ENCODE peak calls at places on chromosome 16, in seven cellular contexts. J, M, P, U, E, G and Y are unnamed samples.
A peak's percentile ranks its signal among the peaks of the same experiment; 100 is the strongest.

GRCh38 chr16:53822936-53823529 is 119.1 kb downstream of the FTO start:
- DNase-seq in J (no peak), M (no peak), P (no peak), U (no peak), E (no peak), G (no peak), Y (no peak)

GRCh38 chr16:16887193-16887592 is 508.3 kb downstream of the NPIPA7 start:
- DNase-seq in J (no peak), M (no peak), P (no peak), U (no peak), E (no peak), G (no peak), Y (no peak)

GRCh38 chr16:1486551-1487390 is 2.0 kb downstream of the PTX4 start:
- DNase-seq in J (no peak), M (no peak), P (no peak), U (no peak), E (no peak), G (no peak), Y (no peak)

GRCh38 chr16:85285681-85286065 is 173.4 kb upstream of the CIBAR2 start:
- DNase-seq in J (no peak), M (no peak), P (no peak), U (no peak), E (peak; percentile 12), G (no peak), Y (no peak)

GRCh38 chr16:53789159-53789558 is 85.2 kb downstream of the FTO start:
- DNase-seq in J (no peak), M (no peak), P (no peak), U (no peak), E (peak; percentile 75), G (no peak), Y (no peak)

GRCh38 chr16:12673466-12673865 is 130.2 kb downstream of the CPPED1 start:
- DNase-seq in J (no peak), M (no peak), P (no peak), U (no peak), E (no peak), G (no peak), Y (no peak)

GRCh38 chr16:87534030-87534653 is 41.3 kb upstream of the ZCCHC14 start:
- DNase-seq in J (no peak), M (no peak), P (no peak), U (no peak), E (no peak), G (no peak), Y (no peak)

GRCh38 chr16:27903046-27903655 is 160.4 kb downstream of the GSG1L start:
- DNase-seq in J (no peak), M (peak; percentile 56), P (no peak), U (no peak), E (no peak), G (no peak), Y (no peak)

GRCh38 chr16:71672125-71672524 is 46.1 kb downstream of the MARVELD3 start:
- DNase-seq in J (no peak), M (no peak), P (no peak), U (no peak), E (no peak), G (no peak), Y (no peak)

GRCh38 chr16:29877266-29877961 is 14.4 kb upstream of the CDIPT start:
- DNase-seq in J (no peak), M (no peak), P (no peak), U (no peak), E (peak; percentile 17), G (no peak), Y (peak; percentile 28)

GRCh38 chr16:58411736-58412614 is 19.7 kb downstream of the GINS3 start:
- DNase-seq in J (no peak), M (no peak), P (no peak), U (no peak), E (no peak), G (no peak), Y (no peak)

GRCh38 chr16:3907586-3907985 is 27.1 kb upstream of the CREBBP start:
- DNase-seq in J (no peak), M (peak; percentile 20), P (no peak), U (no peak), E (no peak), G (no peak), Y (no peak)

GRCh38 chr16:67023689-67024088 is 5.3 kb upstream of the CBFB start:
- DNase-seq in J (no peak), M (no peak), P (no peak), U (no peak), E (no peak), G (no peak), Y (no peak)

GRCh38 chr16:82699262-82699661 is 72.5 kb downstream of the CDH13 start:
- DNase-seq in J (no peak), M (no peak), P (no peak), U (no peak), E (no peak), G (no peak), Y (no peak)

GRCh38 chr16:1809281-1809801 is 15.8 kb upstream of the IGFALS start:
- DNase-seq in J (no peak), M (no peak), P (no peak), U (no peak), E (no peak), G (no peak), Y (no peak)

GRCh38 chr16:51243836-51244483 is 92.9 kb upstream of the SALL1 start:
- DNase-seq in J (peak; percentile 54), M (no peak), P (no peak), U (no peak), E (no peak), G (no peak), Y (no peak)

GRCh38 chr16:13306153-13306552 is 404.8 kb downstream of the SHISA9 start:
- DNase-seq in J (no peak), M (no peak), P (no peak), U (no peak), E (no peak), G (no peak), Y (no peak)

GRCh38 chr16:15403392-15403995 is 7.9 kb downstream of the MPV17L start:
- DNase-seq in J (no peak), M (no peak), P (no peak), U (no peak), E (no peak), G (no peak), Y (no peak)

GRCh38 chr16:85557083-85557975 is 55.8 kb upstream of the GSE1 start:
- DNase-seq in J (peak; percentile 43), M (peak; percentile 89), P (no peak), U (no peak), E (no peak), G (peak; percentile 78), Y (peak; percentile 22)

GRCh38 chr16:69932228-69932627 is 18.9 kb upstream of the CLEC18A start:
- DNase-seq in J (no peak), M (no peak), P (no peak), U (no peak), E (no peak), G (no peak), Y (no peak)

GRCh38 chr16:69931631-69932030 is 19.5 kb upstream of the CLEC18A start:
- DNase-seq in J (no peak), M (peak; percentile 56), P (no peak), U (no peak), E (no peak), G (no peak), Y (no peak)

GRCh38 chr16:69934751-69935150 is 16.4 kb upstream of the CLEC18A start:
- DNase-seq in J (no peak), M (peak; percentile 42), P (no peak), U (no peak), E (no peak), G (no peak), Y (no peak)

GRCh38 chr16:69934044-69934443 is 17.1 kb upstream of the CLEC18A start:
- DNase-seq in J (no peak), M (peak; percentile 29), P (no peak), U (no peak), E (no peak), G (no peak), Y (no peak)

DNA sequence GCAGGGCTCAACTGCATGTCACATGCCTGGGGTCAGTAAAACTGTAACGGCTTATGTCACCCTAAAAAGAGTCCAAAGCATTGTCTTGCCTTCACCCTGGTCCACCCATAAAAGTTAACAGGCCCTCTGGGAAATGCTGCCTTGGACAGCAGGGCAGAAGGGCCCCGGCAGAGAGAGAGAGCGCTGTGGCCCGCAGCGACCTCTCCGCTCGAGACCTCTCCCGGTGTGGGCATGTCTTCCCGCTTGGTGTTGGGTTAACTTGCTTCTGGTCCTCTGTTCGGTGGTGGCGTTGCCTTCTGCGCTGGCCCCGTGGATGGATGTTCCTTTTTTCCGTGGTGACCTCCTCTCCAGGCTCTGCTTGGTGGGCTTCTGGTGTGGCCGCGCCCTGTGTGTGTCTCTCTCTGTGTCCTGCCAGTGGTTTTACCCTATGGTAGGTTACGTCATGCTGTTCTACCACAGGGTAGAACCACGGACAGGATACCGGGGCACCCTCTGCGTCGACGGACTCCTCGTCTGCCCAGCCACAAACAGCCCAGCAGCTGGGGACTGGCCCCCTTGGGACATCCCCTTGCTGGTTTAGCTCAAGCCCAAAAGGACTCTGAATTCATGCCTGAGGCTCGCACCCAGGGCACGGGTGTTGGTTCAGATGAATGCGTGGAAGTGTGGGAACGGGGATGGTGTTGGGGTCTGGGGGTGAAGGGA is 18.3 kb upstream of the CLEC18A start:
- DNase-seq in J (no peak), M (peak; percentile 40), P (no peak), U (no peak), E (no peak), G (peak; percentile 65), Y (no peak)
- H3K36me3 ChIP-seq in J (no peaks in the 10 kb centered on the region), M (peaks cover 100% of the 10 kb centered on the region), P (peaks cover 53% of the 10 kb centered on the region), U (peaks cover 14% of the 10 kb centered on the region), E (peaks cover 31% of the 10 kb centered on the region), G (peaks cover 84% of the 10 kb centered on the region), Y (peaks cover 77% of the 10 kb centered on the region)

DNA sequence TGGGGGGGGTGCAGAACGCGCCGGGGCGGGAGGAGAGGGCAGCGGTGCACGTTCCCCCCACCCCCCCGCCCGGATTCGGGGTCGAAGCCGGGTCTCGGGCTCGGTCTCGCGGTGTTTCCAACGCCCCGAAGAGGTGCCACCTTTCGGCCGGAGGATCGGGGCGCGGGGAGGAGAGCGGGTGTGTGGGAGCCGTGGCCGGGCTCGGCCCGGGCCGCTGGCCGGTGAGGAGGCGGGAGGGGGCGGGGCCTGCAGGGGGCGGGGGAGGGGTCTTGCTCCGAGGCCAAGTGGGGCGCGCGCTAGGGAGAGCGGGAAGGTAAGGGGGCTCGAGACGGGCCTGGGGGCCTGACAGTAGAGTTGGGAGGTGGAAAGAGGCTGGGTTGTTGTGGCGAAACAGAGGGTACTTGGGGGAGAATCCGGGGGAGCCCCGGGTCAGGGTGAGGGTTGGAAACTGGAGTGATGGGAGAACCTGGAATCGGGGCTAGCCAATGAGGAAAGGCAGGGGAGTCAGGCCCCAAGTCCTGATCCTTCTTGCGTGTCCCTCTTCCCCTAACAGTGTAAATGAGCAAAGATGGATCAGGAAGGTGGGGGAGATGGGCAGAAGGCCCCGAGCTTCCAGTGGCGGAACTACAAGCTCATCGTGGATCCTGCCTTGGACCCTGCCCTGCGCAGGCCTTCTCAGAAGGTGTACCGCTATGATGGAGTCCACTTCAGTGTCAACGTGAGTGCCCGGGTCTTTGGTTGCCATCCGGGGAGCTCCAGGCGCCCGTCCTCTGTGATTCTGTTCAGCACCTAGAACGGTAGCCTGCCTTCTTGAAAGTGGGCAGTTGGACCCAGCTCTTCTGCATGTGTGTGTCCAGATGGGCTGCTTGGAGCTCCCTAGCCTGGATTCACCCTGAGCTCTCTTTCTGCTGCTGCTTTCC is 870 bp downstream of the SETD1A start:
- DNase-seq in J (peak; percentile 49), M (peak; percentile 91), P (peak; percentile 70), U (no peak), E (peak; percentile 59), G (no peak), Y (no peak)
- H3K27ac ChIP-seq in J (peak overlapping the region; percentile 94), M (peak overlapping the region; percentile 98), P (peak overlapping the region; percentile 99), U (peak overlapping the region; percentile 97), E (peak overlapping the region; percentile 69), G (peak overlapping the region; percentile 91), Y (peak overlapping the region; percentile 98)

GRCh38 chr16:22927306-22927705 is 113.3 kb downstream of the HS3ST2 start:
- DNase-seq in J (no peak), M (no peak), P (no peak), U (no peak), E (no peak), G (no peak), Y (no peak)
- H3K36me3 ChIP-seq in J (no peaks in the 10 kb centered on the region), M (no peaks in the 10 kb centered on the region), P (no peaks in the 10 kb centered on the region), U (no peaks in the 10 kb centered on the region), E (no peaks in the 10 kb centered on the region), G (no peaks in the 10 kb centered on the region), Y (no peaks in the 10 kb centered on the region)

GRCh38 chr16:89288966-89289365 is 71.5 kb downstream of the ZNF778 start:
- DNase-seq in J (no peak), M (no peak), P (no peak), U (no peak), E (no peak), G (no peak), Y (no peak)
- H3K27ac ChIP-seq in J (no peak overlapping the region), M (no peak overlapping the region), P (no peak overlapping the region), U (no peak overlapping the region), E (no peak overlapping the region), G (no peak overlapping the region), Y (no peak overlapping the region)